ENCODE peak calls at places on chromosome 19, in ten cellular contexts. V is stomach; B is ovary; Q is astrocyte; D is neural progenitor cell; N is CD4-positive, alpha-beta T cell; G is prostate gland; J is brain microvascular endothelial cell; S is endodermal cell; I is lower lobe of right lung. H is an unnamed sample.

GRCh38 chr19:35732540-35733179 is 9.6 kb downstream of the IGFLR1 start:
- DNase-seq in D (no peak), S (no peak), I (no peak), Q (no peak), V (no peak), G (no peak), J (no peak), N (no peak), B (peak; percentile 22), H (no peak)

GRCh38 chr19:4678881-4679379 is 8.8 kb upstream of the MYDGF start:
- DNase-seq in D (peak; percentile 82), S (peak; percentile 98), Q (no peak), I (no peak), N (peak; percentile 11), G (no peak), J (peak; percentile 5), V (no peak), B (peak; percentile 77), H (no peak)

GRCh38 chr19:47310819-47311218 is 1.2 kb downstream of the C5AR1 start:
- DNase-seq in N (no peak), B (no peak), S (no peak), D (no peak), J (no peak), Q (no peak), I (peak; percentile 84), V (peak; percentile 54), G (no peak), H (no peak)

GRCh38 chr19:37953576-37954303 is 46.7 kb downstream of the SIPA1L3 start:
- DNase-seq in J (peak; percentile 25), S (no peak), D (peak; percentile 93), G (no peak), Q (peak; percentile 36), I (no peak), V (no peak), N (no peak), B (no peak), H (no peak)

GRCh38 chr19:18098891-18099622 is 1.5 kb downstream of the MAST3 start:
- DNase-seq in V (peak; percentile 32), J (no peak), S (peak; percentile 73), Q (no peak), G (no peak), I (peak; percentile 53), B (no peak), D (peak; percentile 50), N (no peak), H (no peak)

GRCh38 chr19:42135836-42136235 is 3.6 kb upstream of the POU2F2 start:
- DNase-seq in V (no peak), G (no peak), J (no peak), D (no peak), Q (no peak), I (no peak), B (no peak), S (no peak), N (no peak), H (no peak)

GRCh38 chr19:6481541-6482342 is at the start of gene DENND1C:
- DNase-seq in D (peak; percentile 70), S (peak; percentile 78), N (peak; percentile 57), J (no peak), V (peak; percentile 52), B (no peak), I (peak; percentile 78), Q (no peak), G (no peak), H (peak; percentile 75)

GRCh38 chr19:18194554-18195238 is 1.7 kb downstream of the MPV17L2 start:
- DNase-seq in I (no peak), S (peak; percentile 90), G (no peak), J (no peak), N (no peak), Q (peak; percentile 51), B (peak; percentile 79), V (no peak), D (peak; percentile 58), H (no peak)

GRCh38 chr19:5148794-5149190 is 179.9 kb downstream of the KDM4B start:
- DNase-seq in N (no peak), Q (no peak), B (no peak), I (no peak), J (no peak), S (no peak), G (no peak), D (no peak), V (no peak), H (no peak)

GRCh38 chr19:48619692-48620565 is 623 bp downstream of the SPHK2 start:
- DNase-seq in S (peak; percentile 44), B (no peak), I (no peak), N (no peak), Q (no peak), D (no peak), V (no peak), G (no peak), J (no peak), H (no peak)

GRCh38 chr19:57708641-57709354 is at the start of gene ZNF154:
- DNase-seq in G (peak; percentile 30), I (peak; percentile 48), D (peak; percentile 94), B (peak; percentile 33), V (no peak), S (peak; percentile 94), Q (peak; percentile 71), J (peak; percentile 80), N (peak; percentile 15), H (peak; percentile 76)

GRCh38 chr19:342801-343421 is 1.7 kb downstream of the MIER2 start:
- DNase-seq in J (peak; percentile 94), B (no peak), I (peak; percentile 78), G (no peak), S (no peak), V (peak; percentile 51), Q (peak; percentile 95), N (no peak), D (no peak), H (peak; percentile 51)
- H3K27ac ChIP-seq in J (peak overlapping the region; percentile 85), B (no peak overlapping the region), I (peak overlapping the region; percentile 82), G (peak overlapping the region; percentile 83), S (no peak overlapping the region), V (peak overlapping the region; percentile 2), Q (peak overlapping the region; percentile 85), N (no peak overlapping the region), D (no peak overlapping the region), H (peak overlapping the region; percentile 80)

DNA sequence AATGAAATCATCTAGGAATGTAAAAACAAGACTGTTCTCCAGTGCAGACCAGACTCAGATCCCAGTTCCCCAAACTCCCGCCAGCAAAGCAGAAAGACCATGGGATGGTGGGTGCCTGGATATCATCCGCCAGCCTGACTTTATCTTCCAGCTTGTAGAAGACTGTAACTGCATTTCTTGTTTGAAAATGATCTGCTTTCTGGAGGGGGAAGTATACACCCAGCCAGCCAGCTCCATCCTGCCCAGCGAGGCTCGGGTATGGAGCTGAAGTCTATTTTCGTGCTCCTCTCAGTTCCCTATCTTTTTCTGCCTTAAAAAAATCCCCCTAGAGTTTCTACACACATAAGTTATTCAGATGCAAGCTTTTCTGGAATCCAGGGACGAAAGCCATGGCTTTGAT is 31.0 kb downstream of the CEBPG start:
- DNase-seq in S (no peak), Q (no peak), G (no peak), D (no peak), J (no peak), B (no peak), N (no peak), I (peak; percentile 34), V (no peak), H (no peak)
- TF ChIP-seq CTCF in S (no peak), Q (no peak), G (no peak), D (no peak), J (no peak), B (no peak), N (no peak), I (no peak), V (no peak), H (no peak)

GRCh38 chr19:2210206-2210605 is 25.9 kb downstream of the PLEKHJ1 start:
- DNase-seq in V (no peak), S (no peak), Q (no peak), N (no peak), D (no peak), B (no peak), G (no peak), I (no peak), J (no peak), H (no peak)

GRCh38 chr19:2209408-2209807 is 26.7 kb downstream of the PLEKHJ1 start:
- DNase-seq in N (no peak), Q (no peak), I (no peak), D (no peak), G (no peak), J (no peak), B (no peak), S (no peak), V (no peak), H (no peak)

GRCh38 chr19:2207008-2207407 is 29.1 kb downstream of the PLEKHJ1 start:
- DNase-seq in B (no peak), J (no peak), N (no peak), V (no peak), D (no peak), S (no peak), G (no peak), Q (no peak), I (no peak), H (no peak)

GRCh38 chr19:2208975-2209374 is 27.2 kb downstream of the PLEKHJ1 start:
- DNase-seq in S (no peak), Q (no peak), N (no peak), J (no peak), V (no peak), I (no peak), G (no peak), B (no peak), D (no peak), H (no peak)

DNA sequence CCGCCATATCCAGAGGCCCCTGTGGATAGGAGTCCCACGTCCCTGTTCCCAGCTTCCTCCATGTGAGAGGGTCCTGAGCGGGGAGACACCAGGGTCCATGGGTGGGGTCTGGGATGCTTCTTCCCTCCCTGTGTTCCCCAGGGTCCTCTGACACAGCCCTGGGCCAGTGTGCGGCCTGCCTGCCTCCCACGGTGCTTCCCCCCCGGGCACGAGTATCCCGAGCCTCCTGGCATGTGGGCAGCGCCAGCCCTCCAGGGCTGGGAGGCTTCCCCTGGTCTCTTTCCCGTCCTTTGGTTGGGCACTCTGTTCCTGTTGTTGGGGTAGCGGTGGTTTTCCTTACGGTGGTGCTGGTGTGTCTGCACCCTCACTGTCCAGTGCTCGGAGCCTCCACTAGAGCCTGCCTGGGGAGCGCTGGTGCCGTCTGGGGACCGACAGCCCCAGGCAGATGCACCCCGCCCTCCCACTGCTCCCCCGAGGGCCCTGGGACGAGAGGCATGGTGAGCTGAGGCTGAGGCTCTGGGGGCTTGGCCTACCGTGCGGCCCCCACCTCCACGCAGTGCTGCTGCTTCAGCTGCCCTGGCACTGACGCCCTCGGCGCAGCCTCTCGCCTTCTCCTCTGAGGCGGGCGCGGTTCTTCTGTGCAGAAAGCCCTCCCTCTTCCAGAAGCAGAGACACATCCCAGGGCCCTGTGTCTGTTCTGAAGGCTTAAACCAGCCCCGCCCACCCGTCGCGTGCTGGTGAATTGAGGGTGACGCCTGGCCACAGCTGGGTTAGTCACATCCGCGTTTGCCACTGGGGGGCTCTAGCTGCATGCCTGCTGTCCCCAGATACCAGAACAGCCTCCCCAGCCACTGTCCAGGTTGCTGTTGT is 27.9 kb downstream of the PLEKHJ1 start:
- DNase-seq in B (no peak), D (peak; percentile 83), V (peak; percentile 48), Q (peak; percentile 21), S (peak; percentile 80), G (no peak), I (no peak), N (no peak), J (peak; percentile 78), H (peak; percentile 39)
- H3K27ac ChIP-seq in B (no peak overlapping the region), D (peak overlapping the region; percentile 29), V (no peak overlapping the region), Q (peak overlapping the region; percentile 42), S (no peak overlapping the region), G (no peak overlapping the region), I (no peak overlapping the region), N (no peak overlapping the region), J (peak overlapping the region; percentile 22), H (no peak overlapping the region)

DNA sequence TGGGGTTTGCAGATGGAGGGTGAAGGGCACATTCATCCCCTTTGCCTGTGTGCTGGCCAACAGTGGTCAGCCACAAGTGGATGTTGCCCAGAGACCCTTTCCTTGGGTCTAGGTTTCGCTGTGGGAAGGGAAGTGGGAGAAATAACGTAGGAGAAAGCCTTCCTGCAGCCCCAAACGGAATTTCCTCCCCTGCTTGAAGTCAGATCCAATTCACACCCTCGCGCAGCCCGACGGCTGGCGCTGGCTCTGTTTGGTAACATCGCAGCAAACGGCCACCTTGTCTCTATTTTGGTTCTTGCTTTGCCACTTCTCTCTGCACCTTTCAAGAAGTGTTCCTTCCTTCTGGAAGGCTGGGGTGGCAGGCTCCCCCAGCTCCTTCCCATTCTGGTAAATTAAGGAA is 45.4 kb downstream of the CHST8 start:
- DNase-seq in I (no peak), Q (no peak), N (no peak), S (no peak), G (no peak), V (no peak), J (no peak), B (no peak), D (no peak), H (no peak)
- TF ChIP-seq CTCF in I (no peak), Q (no peak), N (no peak), S (no peak), G (no peak), V (no peak), J (no peak), B (no peak), D (no peak), H (no peak)